ENCODE peak calls at places on chromosomes 5 and 9, in nine cellular contexts. One of them, this sample, is unnamed.

GRCh38 chr5:6907320-6907918 is 194.2 kb downstream of the TENT4A start:
- DNase-seq in brain microvascular endothelial cell: no peak
- DNase-seq in fibroblast of the aortic adventitia: no peak
- DNase-seq in AG09309: no peak
- DNase-seq in SJSA1: no peak
- DNase-seq in CD4-positive, CD25-positive, alpha-beta regulatory T cell: no peak
- DNase-seq in A549: no peak
- DNase-seq in cardiac muscle cell: no peak
- DNase-seq in pancreas: no peak
- DNase-seq in this sample: no peak

GRCh38 chr9:71909887-71910601 is 949 bp downstream of the ABHD17B start:
- DNase-seq in brain microvascular endothelial cell: peak
- DNase-seq in fibroblast of the aortic adventitia: peak
- DNase-seq in AG09309: no peak
- DNase-seq in SJSA1: peak
- DNase-seq in CD4-positive, CD25-positive, alpha-beta regulatory T cell: peak
- DNase-seq in A549: peak
- DNase-seq in cardiac muscle cell: peak
- DNase-seq in pancreas: peak
- DNase-seq in this sample: peak

GRCh38 chr5:111224561-111224989 is 391 bp downstream of the CAMK4 start:
- DNase-seq in brain microvascular endothelial cell: no peak
- DNase-seq in fibroblast of the aortic adventitia: no peak
- DNase-seq in AG09309: no peak
- DNase-seq in SJSA1: no peak
- DNase-seq in CD4-positive, CD25-positive, alpha-beta regulatory T cell: no peak
- DNase-seq in A549: no peak
- DNase-seq in cardiac muscle cell: no peak
- DNase-seq in pancreas: no peak
- DNase-seq in this sample: no peak

GRCh38 chr9:127785023-127785932 is 556 bp upstream of the CDK9 start:
- DNase-seq in brain microvascular endothelial cell: peak
- DNase-seq in fibroblast of the aortic adventitia: peak
- DNase-seq in AG09309: no peak
- DNase-seq in SJSA1: peak
- DNase-seq in CD4-positive, CD25-positive, alpha-beta regulatory T cell: peak
- DNase-seq in A549: peak
- DNase-seq in cardiac muscle cell: peak
- DNase-seq in pancreas: peak
- DNase-seq in this sample: peak

GRCh38 chr9:33177633-33178032 is 10.5 kb upstream of the B4GALT1 start:
- DNase-seq in brain microvascular endothelial cell: no peak
- DNase-seq in fibroblast of the aortic adventitia: no peak
- DNase-seq in AG09309: no peak
- DNase-seq in SJSA1: no peak
- DNase-seq in CD4-positive, CD25-positive, alpha-beta regulatory T cell: no peak
- DNase-seq in A549: no peak
- DNase-seq in cardiac muscle cell: no peak
- DNase-seq in pancreas: no peak
- DNase-seq in this sample: no peak

GRCh38 chr5:132815454-132815853 is 2.4 kb downstream of the SOWAHA start:
- DNase-seq in brain microvascular endothelial cell: no peak
- DNase-seq in fibroblast of the aortic adventitia: peak
- DNase-seq in AG09309: no peak
- DNase-seq in SJSA1: no peak
- DNase-seq in CD4-positive, CD25-positive, alpha-beta regulatory T cell: no peak
- DNase-seq in A549: no peak
- DNase-seq in cardiac muscle cell: no peak
- DNase-seq in pancreas: no peak
- DNase-seq in this sample: no peak

GRCh38 chr9:84271004-84271886 is 69.3 kb downstream of the SLC28A3 start:
- DNase-seq in brain microvascular endothelial cell: peak
- DNase-seq in fibroblast of the aortic adventitia: peak
- DNase-seq in AG09309: peak
- DNase-seq in SJSA1: no peak
- DNase-seq in CD4-positive, CD25-positive, alpha-beta regulatory T cell: peak
- DNase-seq in A549: no peak
- DNase-seq in cardiac muscle cell: peak
- DNase-seq in pancreas: peak
- DNase-seq in this sample: no peak

GRCh38 chr9:125743687-125744428 is 3.3 kb upstream of the PBX3 start:
- DNase-seq in brain microvascular endothelial cell: no peak
- DNase-seq in fibroblast of the aortic adventitia: no peak
- DNase-seq in AG09309: no peak
- DNase-seq in SJSA1: no peak
- DNase-seq in CD4-positive, CD25-positive, alpha-beta regulatory T cell: no peak
- DNase-seq in A549: no peak
- DNase-seq in cardiac muscle cell: no peak
- DNase-seq in pancreas: no peak
- DNase-seq in this sample: no peak

GRCh38 chr5:151740958-151741373 is 17.5 kb downstream of the ATOX1 start:
- DNase-seq in brain microvascular endothelial cell: peak
- DNase-seq in fibroblast of the aortic adventitia: peak
- DNase-seq in AG09309: no peak
- DNase-seq in SJSA1: no peak
- DNase-seq in CD4-positive, CD25-positive, alpha-beta regulatory T cell: no peak
- DNase-seq in A549: no peak
- DNase-seq in cardiac muscle cell: peak
- DNase-seq in pancreas: no peak
- DNase-seq in this sample: no peak

GRCh38 chr5:15234366-15234765 is 265.6 kb upstream of the FBXL7 start:
- DNase-seq in brain microvascular endothelial cell: peak
- DNase-seq in fibroblast of the aortic adventitia: no peak
- DNase-seq in AG09309: no peak
- DNase-seq in SJSA1: no peak
- DNase-seq in CD4-positive, CD25-positive, alpha-beta regulatory T cell: no peak
- DNase-seq in A549: no peak
- DNase-seq in cardiac muscle cell: no peak
- DNase-seq in pancreas: no peak
- DNase-seq in this sample: no peak

GRCh38 chr5:15238006-15238405 is 262.0 kb upstream of the FBXL7 start:
- DNase-seq in brain microvascular endothelial cell: no peak
- DNase-seq in fibroblast of the aortic adventitia: no peak
- DNase-seq in AG09309: no peak
- DNase-seq in SJSA1: no peak
- DNase-seq in CD4-positive, CD25-positive, alpha-beta regulatory T cell: no peak
- DNase-seq in A549: no peak
- DNase-seq in cardiac muscle cell: no peak
- DNase-seq in pancreas: no peak
- DNase-seq in this sample: no peak

GRCh38 chr5:15234911-15235310 is 265.1 kb upstream of the FBXL7 start:
- DNase-seq in brain microvascular endothelial cell: no peak
- DNase-seq in fibroblast of the aortic adventitia: no peak
- DNase-seq in AG09309: no peak
- DNase-seq in SJSA1: no peak
- DNase-seq in CD4-positive, CD25-positive, alpha-beta regulatory T cell: no peak
- DNase-seq in A549: no peak
- DNase-seq in cardiac muscle cell: no peak
- DNase-seq in pancreas: no peak
- DNase-seq in this sample: no peak

GRCh38 chr5:15233566-15233965 is 266.4 kb upstream of the FBXL7 start:
- DNase-seq in brain microvascular endothelial cell: no peak
- DNase-seq in fibroblast of the aortic adventitia: no peak
- DNase-seq in AG09309: no peak
- DNase-seq in SJSA1: no peak
- DNase-seq in CD4-positive, CD25-positive, alpha-beta regulatory T cell: no peak
- DNase-seq in A549: no peak
- DNase-seq in cardiac muscle cell: no peak
- DNase-seq in pancreas: no peak
- DNase-seq in this sample: no peak

DNA sequence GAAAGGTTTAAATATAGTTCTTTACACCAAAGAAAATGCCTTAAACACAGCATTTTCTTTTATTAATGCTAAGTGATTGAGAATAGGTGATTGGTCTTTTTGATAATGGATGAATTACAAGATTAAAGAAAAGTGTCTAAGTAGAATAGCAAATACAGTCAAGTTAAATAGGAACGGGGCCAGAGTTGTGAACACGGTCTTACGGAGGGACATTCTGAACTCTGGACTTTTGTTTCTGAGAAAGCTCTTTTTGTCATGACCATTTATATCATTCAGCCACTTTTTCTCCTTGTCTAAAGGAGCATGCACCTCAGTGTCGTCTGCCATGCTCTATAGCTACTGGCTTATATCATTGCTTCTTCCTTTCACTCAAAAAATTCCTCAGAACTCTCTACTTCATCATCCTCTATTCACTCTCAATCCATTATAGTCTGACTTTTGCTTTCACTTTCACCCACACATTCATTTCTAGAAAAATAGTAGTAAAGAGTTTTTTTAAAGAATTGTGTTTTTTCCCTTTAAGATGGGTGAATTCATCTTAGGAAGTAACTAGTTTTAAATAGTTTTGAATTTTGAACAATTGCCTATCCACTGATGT is 263.0 kb upstream of the FBXL7 start:
- DNase-seq in brain microvascular endothelial cell: no peak
- DNase-seq in fibroblast of the aortic adventitia: peak
- DNase-seq in AG09309: no peak
- DNase-seq in SJSA1: no peak
- DNase-seq in CD4-positive, CD25-positive, alpha-beta regulatory T cell: no peak
- DNase-seq in A549: no peak
- DNase-seq in cardiac muscle cell: no peak
- DNase-seq in pancreas: no peak
- DNase-seq in this sample: no peak
- H3K4me3 ChIP-seq in brain microvascular endothelial cell: no peak
- H3K4me3 ChIP-seq in fibroblast of the aortic adventitia: peak
- H3K4me3 ChIP-seq in AG09309: no peak
- H3K4me3 ChIP-seq in SJSA1: no peak
- H3K4me3 ChIP-seq in CD4-positive, CD25-positive, alpha-beta regulatory T cell: no peak
- H3K4me3 ChIP-seq in A549: no peak
- H3K4me3 ChIP-seq in cardiac muscle cell: no peak
- H3K4me3 ChIP-seq in pancreas: no peak
- H3K4me3 ChIP-seq in this sample: no peak

GRCh38 chr9:651372-651771 is 190.1 kb upstream of the DMRT1 start:
- DNase-seq in brain microvascular endothelial cell: no peak
- DNase-seq in fibroblast of the aortic adventitia: no peak
- DNase-seq in AG09309: no peak
- DNase-seq in SJSA1: no peak
- DNase-seq in CD4-positive, CD25-positive, alpha-beta regulatory T cell: no peak
- DNase-seq in A549: no peak
- DNase-seq in cardiac muscle cell: no peak
- DNase-seq in pancreas: no peak
- DNase-seq in this sample: no peak

GRCh38 chr9:650362-650761 is 191.1 kb upstream of the DMRT1 start:
- DNase-seq in brain microvascular endothelial cell: no peak
- DNase-seq in fibroblast of the aortic adventitia: peak
- DNase-seq in AG09309: no peak
- DNase-seq in SJSA1: no peak
- DNase-seq in CD4-positive, CD25-positive, alpha-beta regulatory T cell: peak
- DNase-seq in A549: no peak
- DNase-seq in cardiac muscle cell: no peak
- DNase-seq in pancreas: no peak
- DNase-seq in this sample: no peak

GRCh38 chr9:647522-647921 is 194.0 kb upstream of the DMRT1 start:
- DNase-seq in brain microvascular endothelial cell: no peak
- DNase-seq in fibroblast of the aortic adventitia: no peak
- DNase-seq in AG09309: no peak
- DNase-seq in SJSA1: no peak
- DNase-seq in CD4-positive, CD25-positive, alpha-beta regulatory T cell: no peak
- DNase-seq in A549: no peak
- DNase-seq in cardiac muscle cell: no peak
- DNase-seq in pancreas: no peak
- DNase-seq in this sample: no peak

GRCh38 chr9:652896-653295 is 188.6 kb upstream of the DMRT1 start:
- DNase-seq in brain microvascular endothelial cell: no peak
- DNase-seq in fibroblast of the aortic adventitia: peak
- DNase-seq in AG09309: no peak
- DNase-seq in SJSA1: no peak
- DNase-seq in CD4-positive, CD25-positive, alpha-beta regulatory T cell: no peak
- DNase-seq in A549: no peak
- DNase-seq in cardiac muscle cell: peak
- DNase-seq in pancreas: no peak
- DNase-seq in this sample: no peak

GRCh38 chr9:649128-650074 is 192.1 kb upstream of the DMRT1 start:
- DNase-seq in brain microvascular endothelial cell: no peak
- DNase-seq in fibroblast of the aortic adventitia: no peak
- DNase-seq in AG09309: no peak
- DNase-seq in SJSA1: no peak
- DNase-seq in CD4-positive, CD25-positive, alpha-beta regulatory T cell: no peak
- DNase-seq in A549: no peak
- DNase-seq in cardiac muscle cell: peak
- DNase-seq in pancreas: no peak
- DNase-seq in this sample: no peak
- H3K4me3 ChIP-seq in brain microvascular endothelial cell: no peak
- H3K4me3 ChIP-seq in fibroblast of the aortic adventitia: no peak
- H3K4me3 ChIP-seq in AG09309: no peak
- H3K4me3 ChIP-seq in SJSA1: no peak
- H3K4me3 ChIP-seq in CD4-positive, CD25-positive, alpha-beta regulatory T cell: peak
- H3K4me3 ChIP-seq in A549: no peak
- H3K4me3 ChIP-seq in cardiac muscle cell: no peak
- H3K4me3 ChIP-seq in pancreas: no peak
- H3K4me3 ChIP-seq in this sample: no peak

DNA sequence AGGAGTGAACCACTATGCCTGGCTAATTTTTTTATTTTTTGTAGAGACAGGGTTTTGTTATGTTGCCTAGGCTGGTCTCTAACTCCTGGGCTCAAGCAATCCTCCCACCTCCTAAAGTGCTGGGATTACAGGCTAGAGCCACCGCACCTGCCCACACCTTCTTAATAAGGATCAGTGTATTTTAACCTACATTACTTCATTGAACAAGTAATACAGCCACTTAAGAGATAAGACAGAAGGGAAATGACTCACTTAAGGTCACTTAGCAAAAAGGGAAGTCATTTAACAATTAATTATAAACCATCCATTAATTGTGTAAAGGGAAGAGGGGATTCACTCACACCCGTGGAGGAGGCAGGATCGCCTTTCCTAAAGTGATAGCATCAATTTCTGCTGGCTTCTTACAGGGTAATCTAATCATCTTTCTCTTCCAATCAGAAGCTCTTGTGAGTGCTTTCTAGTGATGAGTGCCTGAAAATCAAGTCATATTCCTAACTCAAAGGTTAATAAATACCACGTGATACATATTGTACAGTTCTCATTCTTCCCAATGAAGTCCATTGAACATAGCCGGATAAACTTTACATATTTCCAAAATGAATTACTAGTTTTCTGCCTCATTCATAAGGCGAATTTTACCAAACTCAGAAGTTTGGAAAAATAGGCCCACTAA is 3.5 kb downstream of the FBXW11 start:
- DNase-seq in brain microvascular endothelial cell: no peak
- DNase-seq in fibroblast of the aortic adventitia: no peak
- DNase-seq in AG09309: no peak
- DNase-seq in SJSA1: no peak
- DNase-seq in CD4-positive, CD25-positive, alpha-beta regulatory T cell: no peak
- DNase-seq in A549: no peak
- DNase-seq in cardiac muscle cell: no peak
- DNase-seq in pancreas: no peak
- DNase-seq in this sample: no peak
- H3K4me3 ChIP-seq in brain microvascular endothelial cell: no peak
- H3K4me3 ChIP-seq in fibroblast of the aortic adventitia: no peak
- H3K4me3 ChIP-seq in AG09309: no peak
- H3K4me3 ChIP-seq in SJSA1: no peak
- H3K4me3 ChIP-seq in CD4-positive, CD25-positive, alpha-beta regulatory T cell: peak
- H3K4me3 ChIP-seq in A549: no peak
- H3K4me3 ChIP-seq in cardiac muscle cell: peak
- H3K4me3 ChIP-seq in pancreas: peak
- H3K4me3 ChIP-seq in this sample: no peak

DNA sequence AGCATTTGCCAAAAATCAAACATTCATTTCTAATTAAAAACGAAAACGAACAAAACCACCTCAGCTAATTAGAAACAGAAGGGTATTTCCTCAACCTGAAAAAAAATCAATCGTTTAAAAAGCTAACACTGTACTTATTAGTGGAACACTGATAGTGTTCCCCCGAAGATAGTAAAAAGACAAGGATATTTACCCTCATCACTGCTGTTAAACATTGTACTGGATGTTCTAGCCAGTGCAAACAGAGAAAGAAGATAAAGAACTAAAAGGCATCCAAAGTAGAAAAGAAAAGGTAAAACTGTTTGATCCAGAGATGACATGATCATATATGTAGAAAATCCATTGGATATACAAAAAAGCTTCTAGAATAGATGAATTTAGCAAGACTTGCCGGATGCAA is 508.3 kb downstream of the DMRTA1 start:
- DNase-seq in brain microvascular endothelial cell: no peak
- DNase-seq in fibroblast of the aortic adventitia: no peak
- DNase-seq in AG09309: no peak
- DNase-seq in SJSA1: no peak
- DNase-seq in CD4-positive, CD25-positive, alpha-beta regulatory T cell: no peak
- DNase-seq in A549: no peak
- DNase-seq in cardiac muscle cell: no peak
- DNase-seq in pancreas: no peak
- DNase-seq in this sample: no peak
- H3K4me3 ChIP-seq in brain microvascular endothelial cell: no peak
- H3K4me3 ChIP-seq in fibroblast of the aortic adventitia: no peak
- H3K4me3 ChIP-seq in AG09309: no peak
- H3K4me3 ChIP-seq in SJSA1: no peak
- H3K4me3 ChIP-seq in CD4-positive, CD25-positive, alpha-beta regulatory T cell: no peak
- H3K4me3 ChIP-seq in A549: no peak
- H3K4me3 ChIP-seq in cardiac muscle cell: no peak
- H3K4me3 ChIP-seq in pancreas: no peak
- H3K4me3 ChIP-seq in this sample: no peak

This sample was measured in CD8-positive, alpha-beta memory T cell.